ENCODE peak calls at places on chromosome 1, in five cellular contexts. D is BE2C, H is cardiac muscle cell, T is tibial artery, L is left ventricle myocardium inferior. R is an unnamed sample.

GRCh38 chr1:996851-997727 is 2.8 kb downstream of the HES4 start:
- DNase-seq in H (no peak), T (no peak), D (no peak), L (no peak), R (no peak)

GRCh38 chr1:87555366-87555765 is 226.7 kb downstream of the LMO4 start:
- DNase-seq in T (no peak), H (no peak), D (no peak), L (no peak), R (no peak)

GRCh38 chr1:118485757-118486156 is 300.7 kb upstream of the SPAG17 start:
- DNase-seq in T (no peak), H (no peak), D (no peak), L (no peak), R (no peak)

GRCh38 chr1:16318544-16318943 is 33.7 kb downstream of the FBXO42 start:
- DNase-seq in T (peak), L (no peak), D (no peak), H (no peak), R (no peak)

GRCh38 chr1:228989992-228990827 is 254.9 kb downstream of the RHOU start:
- DNase-seq in L (peak), T (peak), D (peak), H (no peak), R (no peak)

GRCh38 chr1:117077267-117077666 is 17.1 kb downstream of the TTF2 start:
- DNase-seq in H (no peak), T (no peak), D (no peak), L (no peak), R (no peak)

GRCh38 chr1:64246294-64246917 is 43.0 kb downstream of the UBE2U start:
- DNase-seq in L (no peak), D (no peak), T (no peak), H (peak), R (no peak)

GRCh38 chr1:208154040-208154439 is 90.1 kb downstream of the PLXNA2 start:
- DNase-seq in L (no peak), H (no peak), D (no peak), T (no peak), R (no peak)

GRCh38 chr1:218568962-218569530 is 223.9 kb downstream of the TGFB2 start:
- DNase-seq in D (no peak), L (no peak), T (no peak), H (no peak), R (no peak)

GRCh38 chr1:184002071-184002470 is 35.5 kb downstream of the COLGALT2 start:
- DNase-seq in H (no peak), L (no peak), T (no peak), D (no peak), R (no peak)

GRCh38 chr1:55234016-55234415 is 18.9 kb upstream of the USP24 start:
- DNase-seq in T (no peak), L (no peak), D (no peak), H (no peak), R (no peak)

GRCh38 chr1:156510709-156511108 is 10.1 kb upstream of the MEF2D start:
- DNase-seq in T (peak), D (no peak), H (no peak), L (peak), R (no peak)

GRCh38 chr1:226100436-226101347 is 38.2 kb downstream of the H3-3A start:
- DNase-seq in D (peak), L (peak), T (no peak), H (no peak), R (no peak)

GRCh38 chr1:93753766-93754763 is 72.4 kb upstream of the BCAR3 start:
- DNase-seq in H (no peak), D (no peak), T (peak), L (no peak), R (no peak)

GRCh38 chr1:154849645-154850131 is 20.4 kb downstream of the KCNN3 start:
- DNase-seq in H (no peak), T (no peak), D (no peak), L (no peak), R (no peak)

GRCh38 chr1:153347856-153348255 is 785 bp downstream of the PGLYRP4 start:
- DNase-seq in L (no peak), D (no peak), T (no peak), H (no peak), R (no peak)

GRCh38 chr1:3590145-3590768 is 21.1 kb downstream of the MEGF6 start:
- DNase-seq in H (no peak), T (no peak), D (no peak), L (no peak), R (peak)

GRCh38 chr1:2098839-2099785 is 48.9 kb downstream of the PRKCZ start:
- DNase-seq in L (no peak), D (peak), T (no peak), H (no peak), R (no peak)

GRCh38 chr1:116345830-116346229 is 27.2 kb upstream of the ATP1A1 start:
- DNase-seq in H (no peak), T (no peak), L (no peak), D (no peak), R (peak)

GRCh38 chr1:233394860-233395717 is 67.6 kb downstream of the MAP3K21 start:
- DNase-seq in H (peak), D (peak), L (no peak), T (no peak), R (peak)

GRCh38 chr1:175176246-175176645 is 16.3 kb downstream of the KIAA0040 start:
- DNase-seq in D (no peak), T (no peak), L (no peak), H (no peak), R (no peak)

GRCh38 chr1:145708063-145708462 is 895 bp upstream of the PDZK1 start:
- DNase-seq in D (no peak), T (no peak), L (no peak), H (no peak), R (no peak)

GRCh38 chr1:111847519-111847918 is 91.8 kb downstream of the DDX20 start:
- DNase-seq in T (no peak), H (no peak), L (no peak), D (no peak), R (no peak)
- TF ChIP-seq CTCF in T (no peak), H (no peak), L (no peak), D (no peak), R (no peak)

GRCh38 chr1:177547200-177547599 is 376.4 kb downstream of the BRINP2 start:
- DNase-seq in D (no peak), T (no peak), L (no peak), H (no peak), R (no peak)
- TF ChIP-seq CTCF in D (no peak), T (no peak), L (no peak), H (no peak), R (no peak)

DNA sequence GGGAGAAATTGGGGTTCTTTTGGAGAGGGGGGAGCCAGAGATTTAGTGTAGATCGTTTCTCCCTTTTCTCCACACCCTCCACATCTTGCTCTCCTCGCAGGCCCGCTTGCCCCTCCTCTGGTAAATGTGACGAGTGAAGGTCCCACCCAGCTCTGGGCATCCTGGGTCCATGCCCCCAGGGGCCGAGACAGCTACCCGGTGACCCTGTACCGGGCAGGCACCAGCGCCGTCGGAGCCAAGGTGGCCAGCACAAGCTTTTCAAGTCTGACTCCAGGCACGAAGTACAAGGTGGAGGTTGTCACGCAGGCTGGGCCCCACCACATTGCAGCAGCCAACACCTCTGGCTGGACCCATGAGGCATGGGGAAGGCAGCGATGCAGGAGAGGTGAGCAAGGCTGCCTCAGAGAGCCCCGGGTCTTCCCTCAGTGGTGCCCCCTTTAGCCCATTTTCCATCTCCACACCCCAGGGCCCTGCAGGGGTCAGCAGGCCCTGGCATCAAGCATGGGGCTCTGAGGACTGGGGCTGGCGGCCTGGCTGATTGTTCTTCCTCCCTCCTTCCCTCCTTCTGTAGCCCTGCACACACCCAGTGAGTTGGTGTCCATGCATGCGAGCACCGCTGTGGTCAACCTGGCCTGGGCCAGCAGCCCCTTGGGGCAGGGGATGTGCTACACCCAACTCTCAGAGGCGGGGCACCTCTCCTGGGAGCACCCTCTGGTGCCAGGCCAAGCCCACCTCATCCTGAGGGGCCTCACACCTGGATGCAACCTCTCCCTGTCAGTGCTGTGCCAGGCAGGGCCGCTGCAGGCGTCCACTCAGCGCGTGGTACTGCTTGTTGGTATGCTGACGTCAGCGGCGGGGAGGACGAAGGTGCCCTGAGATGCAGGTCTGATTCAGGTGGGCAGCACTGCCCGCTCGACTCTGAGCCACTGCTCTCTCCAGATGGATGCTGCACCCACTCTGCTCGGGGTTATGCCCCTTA is 16.4 kb upstream of the LGR6 start:
- DNase-seq in L (no peak), H (no peak), D (no peak), T (no peak), R (no peak)
- TF ChIP-seq CTCF in L (no peak), H (no peak), D (peak), T (no peak), R (no peak)

GRCh38 chr1:32925360-32926142 is 24.4 kb upstream of the TMEM54 start:
- DNase-seq in T (no peak), D (peak), L (no peak), H (peak), R (no peak)
- TF ChIP-seq CTCF in T (no peak), D (peak), L (no peak), H (no peak), R (no peak)

GRCh38 chr1:202750024-202750423 is 39.8 kb upstream of the SYT2 start:
- DNase-seq in H (no peak), L (no peak), D (no peak), T (no peak), R (no peak)

GRCh38 chr1:202752799-202753198 is 42.5 kb upstream of the SYT2 start:
- DNase-seq in T (no peak), D (no peak), L (no peak), H (no peak), R (no peak)

GRCh38 chr1:202745313-202745888 is 35.1 kb upstream of the SYT2 start:
- DNase-seq in H (no peak), T (no peak), L (no peak), D (no peak), R (no peak)

GRCh38 chr1:202750761-202751160 is 40.5 kb upstream of the SYT2 start:
- DNase-seq in L (no peak), H (no peak), T (no peak), D (no peak), R (no peak)
- TF ChIP-seq CTCF in L (no peak), H (no peak), T (no peak), D (no peak), R (no peak)

R was measured in neural crest cell.